ENCODE peak calls at places on chromosomes 3 and 15, in nine cellular contexts. E, X, V, R, W, L, T, M and Z are unnamed samples. For H3K9me3, the result is how much of the 10 kb centered on the place peaks cover.

GRCh38 chr3:30526031-30526430 is 80.4 kb upstream of the TGFBR2 start:
- DNase-seq in E (no peak), X (no peak), V (no peak), R (no peak), W (no peak), L (no peak), T (no peak), M (no peak), Z (no peak)

GRCh38 chr3:96959902-96960596 is 145.7 kb downstream of the EPHA6 start:
- DNase-seq in E (no peak), X (no peak), V (peak), R (no peak), W (no peak), L (no peak), T (no peak), M (no peak), Z (no peak)

GRCh38 chr15:67882487-67883227 is 42.8 kb upstream of the RNU6-1 start:
- DNase-seq in E (no peak), X (no peak), V (no peak), R (no peak), W (no peak), L (peak), T (no peak), M (no peak), Z (no peak)

GRCh38 chr3:61927332-61927731 is 366.0 kb downstream of the PTPRG start:
- DNase-seq in E (peak), X (peak), V (no peak), R (no peak), W (no peak), L (no peak), T (peak), M (no peak), Z (peak)

GRCh38 chr15:23877502-23878412 is 190.7 kb upstream of the NDN start:
- DNase-seq in E (peak), X (peak), V (peak), R (no peak), W (no peak), L (peak), T (no peak), M (no peak), Z (peak)

GRCh38 chr3:126321490-126321889 is 35.7 kb downstream of the KLF15 start:
- DNase-seq in E (no peak), X (no peak), V (no peak), R (no peak), W (peak), L (no peak), T (no peak), M (no peak), Z (no peak)

GRCh38 chr3:6281662-6282061 is 579.3 kb upstream of the GRM7 start:
- DNase-seq in E (no peak), X (no peak), V (no peak), R (no peak), W (no peak), L (no peak), T (no peak), M (no peak), Z (no peak)

GRCh38 chr3:34132069-34132677 is 333.7 kb downstream of the PDCD6IP start:
- DNase-seq in E (no peak), X (no peak), V (no peak), R (no peak), W (no peak), L (no peak), T (no peak), M (no peak), Z (no peak)

GRCh38 chr15:68717952-68718351 is 102.7 kb downstream of the ANP32A start:
- DNase-seq in E (no peak), X (no peak), V (no peak), R (no peak), W (no peak), L (no peak), T (no peak), M (no peak), Z (no peak)

GRCh38 chr15:80660114-80660513 is 35.0 kb upstream of the ABHD17C start:
- DNase-seq in E (no peak), X (peak), V (peak), R (no peak), W (no peak), L (peak), T (peak), M (no peak), Z (no peak)

GRCh38 chr3:146300756-146301155 is 49.9 kb upstream of the PLSCR4 start:
- DNase-seq in E (no peak), X (no peak), V (no peak), R (no peak), W (no peak), L (no peak), T (no peak), M (no peak), Z (no peak)

GRCh38 chr3:24137958-24138875 is 193.1 kb downstream of the NR1D2 start:
- DNase-seq in E (no peak), X (no peak), V (peak), R (no peak), W (no peak), L (no peak), T (no peak), M (no peak), Z (no peak)

GRCh38 chr3:193978446-193978845 is 157.5 kb upstream of the HES1 start:
- DNase-seq in E (no peak), X (no peak), V (no peak), R (no peak), W (no peak), L (no peak), T (peak), M (no peak), Z (no peak)

GRCh38 chr3:22117751-22118346 is 366.8 kb upstream of the ZNF385D start:
- DNase-seq in E (no peak), X (peak), V (peak), R (no peak), W (no peak), L (peak), T (peak), M (no peak), Z (no peak)

GRCh38 chr15:80626643-80627120 is 68.4 kb upstream of the ABHD17C start:
- DNase-seq in E (no peak), X (no peak), V (no peak), R (no peak), W (no peak), L (no peak), T (no peak), M (no peak), Z (no peak)

GRCh38 chr15:35444557-35445204 is 101.3 kb downstream of the DPH6 start:
- DNase-seq in E (no peak), X (peak), V (peak), R (no peak), W (no peak), L (peak), T (peak), M (no peak), Z (no peak)

GRCh38 chr3:113631143-113631542 is 65.3 kb downstream of the USF3 start:
- DNase-seq in E (no peak), X (no peak), V (no peak), R (no peak), W (no peak), L (no peak), T (no peak), M (no peak), Z (no peak)

GRCh38 chr3:33926998-33927605 is 128.7 kb downstream of the PDCD6IP start:
- DNase-seq in E (no peak), X (no peak), V (no peak), R (no peak), W (no peak), L (no peak), T (no peak), M (no peak), Z (no peak)

GRCh38 chr15:40354408-40355171 is 3.4 kb upstream of the DISP2 start:
- DNase-seq in E (no peak), X (peak), V (peak), R (no peak), W (no peak), L (no peak), T (peak), M (no peak), Z (peak)

GRCh38 chr15:64092864-64093626 is 593 bp downstream of the CIAO2A start:
- DNase-seq in E (peak), X (peak), V (peak), R (no peak), W (peak), L (peak), T (peak), M (peak), Z (peak)

GRCh38 chr3:150773616-150774192 is 10.7 kb upstream of the SIAH2 start:
- DNase-seq in E (no peak), X (no peak), V (no peak), R (no peak), W (no peak), L (no peak), T (no peak), M (no peak), Z (peak)

GRCh38 chr15:89814112-89814742 is 425 bp downstream of the ANPEP start:
- DNase-seq in E (no peak), X (peak), V (no peak), R (no peak), W (no peak), L (no peak), T (no peak), M (no peak), Z (no peak)

GRCh38 chr3:9552252-9552999 is 1.2 kb downstream of the LHFPL4 start:
- DNase-seq in E (peak), X (peak), V (peak), R (peak), W (no peak), L (peak), T (peak), M (no peak), Z (peak)

GRCh38 chr3:157353657-157354056 is 83.0 kb upstream of the PTX3 start:
- DNase-seq in E (no peak), X (no peak), V (no peak), R (no peak), W (no peak), L (no peak), T (no peak), M (no peak), Z (no peak)

GRCh38 chr3:157351981-157352380 is 84.7 kb upstream of the PTX3 start:
- DNase-seq in E (no peak), X (no peak), V (peak), R (no peak), W (no peak), L (no peak), T (no peak), M (no peak), Z (no peak)

GRCh38 chr3:157347577-157348303 is 88.9 kb upstream of the PTX3 start:
- DNase-seq in E (no peak), X (no peak), V (no peak), R (no peak), W (no peak), L (no peak), T (no peak), M (no peak), Z (no peak)
- TF ChIP-seq CTCF in E (no peak), X (peak), V (peak), R (no peak), W (no peak), L (no peak), T (peak), M (no peak), Z (no peak)

DNA sequence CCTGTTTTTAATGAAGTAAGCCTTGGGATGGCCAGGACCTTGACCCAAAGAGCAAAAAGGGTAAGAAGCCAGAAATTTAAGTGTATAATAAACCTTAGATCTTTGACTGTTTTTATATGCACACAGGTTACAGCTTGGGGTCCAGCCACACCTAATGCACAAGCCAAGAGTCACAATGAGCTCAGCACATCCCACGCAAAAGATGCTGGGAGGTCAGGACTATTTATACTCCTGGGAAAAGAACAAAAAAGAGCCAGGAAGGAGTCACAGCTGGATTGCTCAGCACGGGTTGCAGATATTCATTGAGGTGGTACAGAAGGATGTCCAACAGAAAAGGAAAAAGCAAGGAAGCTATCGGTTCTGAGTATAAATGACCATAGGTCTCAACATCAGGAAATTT is 536.3 kb downstream of the NTRK3 start:
- DNase-seq in E (no peak), X (no peak), V (no peak), R (no peak), W (no peak), L (no peak), T (peak), M (no peak), Z (no peak)
- H3K9me3 ChIP-seq in E (under half), X (under half), V (under half), R (under half), W (under half), L (under half), T (under half), M (under half), Z (under half)

GRCh38 chr3:43346990-43347749 is 60.8 kb downstream of the SNRK start:
- DNase-seq in E (no peak), X (no peak), V (no peak), R (peak), W (peak), L (no peak), T (peak), M (peak), Z (no peak)

GRCh38 chr3:43347774-43348173 is 61.4 kb downstream of the SNRK start:
- DNase-seq in E (no peak), X (no peak), V (no peak), R (no peak), W (no peak), L (no peak), T (no peak), M (no peak), Z (no peak)

GRCh38 chr3:43349759-43350158 is 63.4 kb downstream of the SNRK start:
- DNase-seq in E (no peak), X (peak), V (no peak), R (no peak), W (no peak), L (no peak), T (peak), M (no peak), Z (no peak)

GRCh38 chr3:43345877-43346276 is 59.5 kb downstream of the SNRK start:
- DNase-seq in E (no peak), X (no peak), V (no peak), R (no peak), W (peak), L (no peak), T (peak), M (no peak), Z (no peak)

DNA sequence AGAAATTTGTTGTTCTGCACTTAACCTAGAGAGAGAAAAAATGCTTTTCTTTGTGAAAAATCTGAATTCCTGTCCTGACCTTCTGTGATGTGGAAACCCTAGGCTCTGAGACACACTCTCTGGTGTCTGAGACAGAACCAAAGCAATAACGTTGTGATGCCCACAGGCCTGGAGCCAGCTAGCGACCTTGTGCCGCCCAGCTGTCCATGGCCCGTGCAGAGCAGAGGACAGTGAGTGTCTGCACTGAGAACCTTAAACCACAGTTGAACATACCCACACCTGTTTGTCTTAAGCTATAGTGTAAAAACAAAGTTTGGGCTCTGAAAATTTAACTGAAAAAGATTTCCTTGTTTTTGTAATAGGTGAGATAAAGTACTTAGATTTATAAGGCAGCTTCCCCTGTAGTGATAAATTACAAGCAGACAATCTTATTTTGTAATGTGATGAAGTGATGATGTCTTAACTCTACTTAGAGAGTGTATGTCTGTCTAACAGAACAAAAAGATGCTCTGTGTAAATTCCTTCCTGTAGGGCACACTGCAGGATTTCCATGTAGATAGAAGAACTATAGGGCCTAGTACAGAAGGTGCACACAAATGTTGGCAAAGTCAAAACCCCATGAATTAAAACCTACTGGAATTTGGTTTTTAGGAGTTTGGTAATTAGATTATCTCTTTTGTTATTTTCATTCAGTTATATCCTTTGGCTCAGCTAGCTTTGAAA is 62.7 kb downstream of the SNRK start:
- DNase-seq in E (no peak), X (no peak), V (no peak), R (no peak), W (no peak), L (no peak), T (no peak), M (no peak), Z (no peak)
- TF ChIP-seq CTCF in E (no peak), X (no peak), V (no peak), R (no peak), W (no peak), L (no peak), T (no peak), M (no peak), Z (no peak)

GRCh38 chr3:13815088-13815683 is 64.7 kb downstream of the WNT7A start:
- DNase-seq in E (no peak), X (no peak), V (no peak), R (no peak), W (no peak), L (no peak), T (no peak), M (no peak), Z (no peak)
- H3K9me3 ChIP-seq in E (under half), X (under half), V (under half), R (under half), W (under half), L (half or more), T (under half), M (under half), Z (under half)

GRCh38 chr3:43581343-43581742 is 40.5 kb downstream of the ANO10 start:
- DNase-seq in E (no peak), X (no peak), V (peak), R (no peak), W (no peak), L (no peak), T (peak), M (no peak), Z (no peak)

GRCh38 chr3:43580181-43580580 is 41.6 kb downstream of the ANO10 start:
- DNase-seq in E (no peak), X (no peak), V (no peak), R (no peak), W (no peak), L (no peak), T (no peak), M (no peak), Z (no peak)

GRCh38 chr3:43582876-43583275 is 38.9 kb downstream of the ANO10 start:
- DNase-seq in E (no peak), X (no peak), V (no peak), R (no peak), W (no peak), L (no peak), T (peak), M (no peak), Z (no peak)

GRCh38 chr3:43584043-43584826 is 37.6 kb downstream of the ANO10 start:
- DNase-seq in E (no peak), X (no peak), V (no peak), R (no peak), W (no peak), L (no peak), T (peak), M (no peak), Z (no peak)

GRCh38 chr3:43583481-43583880 is 38.3 kb downstream of the ANO10 start:
- DNase-seq in E (no peak), X (peak), V (no peak), R (no peak), W (no peak), L (peak), T (no peak), M (no peak), Z (no peak)
- TF ChIP-seq CTCF in E (no peak), X (peak), V (peak), R (no peak), W (no peak), L (no peak), T (no peak), M (no peak), Z (no peak)

GRCh38 chr15:100384108-100384410 is 42.3 kb upstream of the ADAMTS17 start:
- DNase-seq in E (no peak), X (no peak), V (no peak), R (no peak), W (no peak), L (no peak), T (no peak), M (no peak), Z (no peak)

GRCh38 chr15:100383302-100384107 is 41.7 kb upstream of the ADAMTS17 start:
- DNase-seq in E (peak), X (peak), V (peak), R (no peak), W (no peak), L (peak), T (peak), M (no peak), Z (no peak)

GRCh38 chr15:100385300-100385699 is 43.5 kb upstream of the ADAMTS17 start:
- DNase-seq in E (no peak), X (no peak), V (no peak), R (no peak), W (no peak), L (no peak), T (no peak), M (no peak), Z (no peak)
- H3K9me3 ChIP-seq in E (under half), X (under half), V (under half), R (under half), W (under half), L (under half), T (under half), M (under half), Z (under half)

GRCh38 chr3:46395210-46395661 is 11.6 kb downstream of the CCR5AS start:
- DNase-seq in E (no peak), X (no peak), V (no peak), R (no peak), W (no peak), L (no peak), T (no peak), M (no peak), Z (no peak)
- TF ChIP-seq CTCF in E (no peak), X (no peak), V (peak), R (no peak), W (no peak), L (no peak), T (no peak), M (no peak), Z (no peak)